ENCODE peak calls at places on chromosomes 13 and 19, in four cellular contexts. One of them, this sample, is unnamed.

GRCh38 chr13:113273856-113274590 is 23.0 kb upstream of the LAMP1 start:
- DNase-seq in uterus: no peak
- DNase-seq in BE2C: no peak
- DNase-seq in GOT3: no peak
- DNase-seq in this sample: peak

GRCh38 chr19:13844130-13844631 is 32.8 kb upstream of the NANOS3 start:
- DNase-seq in uterus: no peak
- DNase-seq in BE2C: no peak
- DNase-seq in GOT3: no peak
- DNase-seq in this sample: peak

GRCh38 chr13:21767032-21767431 is 96.2 kb downstream of the FGF9 start:
- DNase-seq in BE2C: no peak
- DNase-seq in GOT3: no peak
- DNase-seq in uterus: no peak
- DNase-seq in this sample: no peak

GRCh38 chr19:32671883-32672282 is 3.1 kb downstream of the ANKRD27 start:
- DNase-seq in GOT3: no peak
- DNase-seq in uterus: no peak
- DNase-seq in BE2C: no peak
- DNase-seq in this sample: no peak

GRCh38 chr19:4971424-4971793 is 2.5 kb downstream of the KDM4B start:
- DNase-seq in GOT3: no peak
- DNase-seq in uterus: no peak
- DNase-seq in BE2C: peak
- DNase-seq in this sample: no peak

GRCh38 chr13:75635621-75636338 is at the start of gene LMO7:
- DNase-seq in BE2C: peak
- DNase-seq in uterus: no peak
- DNase-seq in GOT3: peak
- DNase-seq in this sample: peak

GRCh38 chr13:44686478-44687071 is 110.4 kb upstream of the TSC22D1 start:
- DNase-seq in GOT3: no peak
- DNase-seq in uterus: no peak
- DNase-seq in BE2C: no peak
- DNase-seq in this sample: no peak

GRCh38 chr13:101523732-101524131 is 71.3 kb downstream of the ITGBL1 start:
- DNase-seq in GOT3: no peak
- DNase-seq in uterus: no peak
- DNase-seq in BE2C: no peak
- DNase-seq in this sample: peak

GRCh38 chr19:13795595-13796300 is 505 bp downstream of the ZSWIM4 start:
- DNase-seq in uterus: no peak
- DNase-seq in GOT3: no peak
- DNase-seq in BE2C: no peak
- DNase-seq in this sample: no peak

GRCh38 chr19:38792250-38793111 is 3.5 kb downstream of the LGALS7B start:
- DNase-seq in uterus: no peak
- DNase-seq in BE2C: no peak
- DNase-seq in GOT3: no peak
- DNase-seq in this sample: no peak

GRCh38 chr19:56966225-56966696 is 125.7 kb upstream of the PEG3 start:
- DNase-seq in BE2C: no peak
- DNase-seq in GOT3: no peak
- DNase-seq in uterus: peak
- DNase-seq in this sample: no peak

GRCh38 chr19:34357431-34357830 is 7.6 kb upstream of the GPI start:
- DNase-seq in BE2C: no peak
- DNase-seq in uterus: no peak
- DNase-seq in GOT3: no peak
- DNase-seq in this sample: no peak

GRCh38 chr13:50128406-50129048 is 113.3 kb downstream of the KCNRG start:
- DNase-seq in GOT3: no peak
- DNase-seq in uterus: no peak
- DNase-seq in BE2C: no peak
- DNase-seq in this sample: no peak

GRCh38 chr19:53874384-53874995 is 6.8 kb downstream of the MYADM start:
- DNase-seq in BE2C: no peak
- DNase-seq in GOT3: no peak
- DNase-seq in uterus: no peak
- DNase-seq in this sample: no peak

GRCh38 chr13:31042084-31042483 is 109.6 kb downstream of the TEX26 start:
- DNase-seq in uterus: no peak
- DNase-seq in GOT3: no peak
- DNase-seq in BE2C: no peak
- DNase-seq in this sample: no peak

GRCh38 chr13:86757236-86757978 is 913.8 kb upstream of the SLITRK5 start:
- DNase-seq in BE2C: no peak
- DNase-seq in uterus: no peak
- DNase-seq in GOT3: no peak
- DNase-seq in this sample: no peak

GRCh38 chr13:76927955-76928354 is 20.4 kb upstream of the ACOD1 start:
- DNase-seq in GOT3: no peak
- DNase-seq in BE2C: no peak
- DNase-seq in uterus: no peak
- DNase-seq in this sample: no peak

GRCh38 chr19:36032251-36033104 is at the start of gene CLIP3:
- DNase-seq in BE2C: peak
- DNase-seq in GOT3: no peak
- DNase-seq in uterus: peak
- DNase-seq in this sample: peak

GRCh38 chr19:29690842-29691241 is 24.2 kb downstream of the C19orf12 start:
- DNase-seq in BE2C: peak
- DNase-seq in GOT3: no peak
- DNase-seq in uterus: no peak
- DNase-seq in this sample: no peak

GRCh38 chr13:30978981-30979956 is 46.8 kb downstream of the TEX26 start:
- DNase-seq in uterus: no peak
- DNase-seq in BE2C: peak
- DNase-seq in GOT3: no peak
- DNase-seq in this sample: no peak

GRCh38 chr13:48078251-48078656 is 16.6 kb downstream of the MED4 start:
- DNase-seq in uterus: no peak
- DNase-seq in GOT3: no peak
- DNase-seq in BE2C: no peak
- DNase-seq in this sample: no peak

GRCh38 chr19:18150776-18151624 is 2.0 kb upstream of the PIK3R2 start:
- DNase-seq in uterus: no peak
- DNase-seq in GOT3: no peak
- DNase-seq in BE2C: no peak
- DNase-seq in this sample: no peak

GRCh38 chr19:1690570-1691307 is 38.3 kb upstream of the TCF3 start:
- DNase-seq in GOT3: no peak
- DNase-seq in uterus: no peak
- DNase-seq in BE2C: peak
- DNase-seq in this sample: no peak

GRCh38 chr13:25406377-25406776 is 34.6 kb downstream of the ATP8A2 start:
- DNase-seq in GOT3: no peak
- DNase-seq in BE2C: no peak
- DNase-seq in uterus: no peak
- DNase-seq in this sample: no peak

GRCh38 chr13:31957772-31958171 is 73.8 kb upstream of the FRY start:
- DNase-seq in GOT3: no peak
- DNase-seq in uterus: no peak
- DNase-seq in BE2C: no peak
- DNase-seq in this sample: no peak

GRCh38 chr13:96744665-96745331 is 249.5 kb downstream of the OXGR1 start:
- DNase-seq in uterus: no peak
- DNase-seq in BE2C: no peak
- DNase-seq in GOT3: no peak
- DNase-seq in this sample: no peak

GRCh38 chr13:30925429-30925828 is 7.0 kb upstream of the TEX26 start:
- DNase-seq in uterus: no peak
- DNase-seq in GOT3: no peak
- DNase-seq in BE2C: no peak
- DNase-seq in this sample: no peak

GRCh38 chr13:109156181-109156935 is 526.9 kb downstream of the MYO16 start:
- DNase-seq in BE2C: no peak
- DNase-seq in uterus: no peak
- DNase-seq in GOT3: no peak
- DNase-seq in this sample: no peak

GRCh38 chr19:4077800-4078683 is 11.3 kb upstream of the ZBTB7A start:
- DNase-seq in uterus: peak
- DNase-seq in BE2C: no peak
- DNase-seq in GOT3: no peak
- DNase-seq in this sample: peak

GRCh38 chr13:93279982-93280381 is 53.4 kb downstream of the GPC6 start:
- DNase-seq in BE2C: no peak
- DNase-seq in uterus: no peak
- DNase-seq in GOT3: no peak
- DNase-seq in this sample: no peak

GRCh38 chr19:8445488-8446001 is 770 bp downstream of the HNRNPM start:
- DNase-seq in uterus: peak
- DNase-seq in BE2C: peak
- DNase-seq in GOT3: no peak
- DNase-seq in this sample: no peak

This sample was measured in suprapubic skin.